ENCODE peak calls at places on chromosomes 6 and 20, in seven cellular contexts. V is GM12865; L is CD4-positive, alpha-beta memory T cell; G is transverse colon; U is IMR-90; S is ovary; M is heart left ventricle. Y is an unnamed sample.

GRCh38 chr6:143901885-143902708 is 37.8 kb downstream of the ZC2HC1B start:
- DNase-seq in G (peak; percentile 16), V (peak; percentile 85), U (peak; percentile 49), M (peak; percentile 57), L (no peak), S (peak; percentile 56), Y (no peak)

GRCh38 chr6:118620202-118620601 is 31.2 kb downstream of the CEP85L start:
- DNase-seq in U (no peak), V (no peak), L (no peak), S (no peak), M (no peak), G (no peak), Y (no peak)

GRCh38 chr6:16305246-16305725 is 66.9 kb downstream of the GMPR start:
- DNase-seq in V (peak; percentile 89), U (no peak), L (no peak), S (no peak), G (peak; percentile 31), M (no peak), Y (no peak)

GRCh38 chr20:38599410-38599882 is 2.2 kb upstream of the ARHGAP40 start:
- DNase-seq in S (no peak), L (no peak), V (no peak), U (no peak), M (peak; percentile 82), G (no peak), Y (no peak)

GRCh38 chr6:5506575-5506974 is 245.3 kb downstream of the FARS2 start:
- DNase-seq in M (no peak), S (no peak), V (peak; percentile 44), U (no peak), L (no peak), G (no peak), Y (no peak)

GRCh38 chr6:157238346-157238745 is 85.0 kb downstream of the TMEM242 start:
- DNase-seq in M (no peak), U (no peak), L (no peak), G (no peak), V (no peak), S (no peak), Y (no peak)

GRCh38 chr20:49636447-49636846 is 68.5 kb upstream of the PTGIS start:
- DNase-seq in L (no peak), S (peak; percentile 68), U (no peak), G (no peak), M (peak; percentile 87), V (no peak), Y (no peak)

GRCh38 chr6:36577298-36577697 is 16.9 kb upstream of the SRSF3 start:
- DNase-seq in V (no peak), M (no peak), U (peak; percentile 79), G (no peak), S (no peak), L (no peak), Y (no peak)

GRCh38 chr20:21511850-21512633 is 1.8 kb downstream of the NKX2-2 start:
- DNase-seq in U (no peak), G (no peak), M (no peak), L (no peak), V (no peak), S (no peak), Y (peak; percentile 64)

GRCh38 chr20:57899554-57899953 is 189.7 kb upstream of the PMEPA1 start:
- DNase-seq in L (no peak), M (no peak), G (no peak), V (no peak), U (no peak), S (no peak), Y (no peak)

GRCh38 chr6:111624391-111625098 is 18.9 kb upstream of the TRAF3IP2 start:
- DNase-seq in U (peak; percentile 31), L (no peak), G (no peak), M (no peak), S (no peak), V (no peak), Y (no peak)

GRCh38 chr20:45798935-45799642 is 7.3 kb downstream of the DNTTIP1 start:
- DNase-seq in G (peak; percentile 73), V (peak; percentile 69), U (peak; percentile 42), L (peak; percentile 60), S (peak; percentile 56), M (no peak), Y (peak; percentile 58)

GRCh38 chr6:113978084-113978675 is 7.2 kb upstream of the HDAC2 start:
- DNase-seq in G (no peak), L (no peak), U (peak; percentile 63), M (no peak), V (no peak), S (no peak), Y (no peak)

GRCh38 chr6:90256698-90257485 is 39.8 kb downstream of the BACH2 start:
- DNase-seq in V (no peak), M (no peak), G (no peak), L (peak; percentile 71), S (no peak), U (peak; percentile 90), Y (peak; percentile 4)

GRCh38 chr6:43870660-43871061 is 100.7 kb downstream of the VEGFA start:
- DNase-seq in S (no peak), G (no peak), M (no peak), L (no peak), U (peak; percentile 49), V (no peak), Y (peak; percentile 78)

GRCh38 chr6:34140075-34140474 is 5.8 kb downstream of the GRM4 start:
- DNase-seq in S (no peak), U (no peak), L (no peak), M (no peak), V (no peak), G (no peak), Y (no peak)

GRCh38 chr6:135183532-135184440 is 2.7 kb downstream of the MYB start:
- DNase-seq in G (peak; percentile 84), U (peak; percentile 28), L (peak; percentile 71), S (no peak), V (peak; percentile 95), M (no peak), Y (peak; percentile 46)

GRCh38 chr6:2254747-2255146 is 9.3 kb upstream of the GMDS start:
- DNase-seq in U (no peak), L (no peak), M (no peak), V (no peak), G (no peak), S (no peak), Y (no peak)

GRCh38 chr20:20414640-20415274 is 46.9 kb downstream of the INSM1 start:
- DNase-seq in L (no peak), G (no peak), U (no peak), V (no peak), S (no peak), M (no peak), Y (no peak)

GRCh38 chr6:56101141-56101553 is 146.2 kb downstream of the COL21A1 start:
- DNase-seq in U (peak; percentile 94), S (no peak), G (no peak), V (no peak), L (no peak), M (no peak), Y (peak; percentile 88)

DNA sequence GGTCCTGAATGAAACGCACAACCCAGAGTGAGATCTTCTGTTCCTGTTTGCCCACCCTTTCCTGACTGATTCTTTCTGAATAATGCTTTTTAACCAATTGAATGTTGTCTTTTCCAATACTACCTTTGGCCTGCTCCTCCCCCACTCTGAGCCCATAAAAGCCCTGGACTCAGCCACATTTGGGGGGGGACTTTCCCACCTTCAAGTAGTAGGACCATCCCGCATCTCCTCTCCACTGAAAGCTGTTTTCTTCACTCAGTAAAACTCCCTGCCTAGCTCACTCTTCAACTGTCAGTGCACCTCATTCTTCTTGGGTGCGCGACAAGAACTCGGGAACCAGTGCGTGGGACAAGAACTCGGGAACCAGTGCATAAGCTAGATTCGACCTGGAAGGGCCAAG is 77.9 kb downstream of the EPB41L2 start:
- DNase-seq in S (no peak), U (no peak), V (no peak), M (no peak), G (no peak), L (no peak), Y (no peak)
- H3K4me3 ChIP-seq in S (no peak overlapping the region), U (no peak overlapping the region), V (no peak overlapping the region), M (no peak overlapping the region), G (no peak overlapping the region), L (no peak overlapping the region), Y (no peak overlapping the region)

GRCh38 chr6:31614674-31615578 is at the start of gene AIF1:
- DNase-seq in V (no peak), L (no peak), U (no peak), S (no peak), G (no peak), M (no peak), Y (no peak)
- H3K4me3 ChIP-seq in V (no peak within 1 kb of the TSS), L (no peak within 1 kb of the TSS), U (no peak within 1 kb of the TSS), S (no peak within 1 kb of the TSS), G (peak within 1 kb of the TSS; percentile 29), M (peak within 1 kb of the TSS; percentile 20), Y (no peak within 1 kb of the TSS)

DNA sequence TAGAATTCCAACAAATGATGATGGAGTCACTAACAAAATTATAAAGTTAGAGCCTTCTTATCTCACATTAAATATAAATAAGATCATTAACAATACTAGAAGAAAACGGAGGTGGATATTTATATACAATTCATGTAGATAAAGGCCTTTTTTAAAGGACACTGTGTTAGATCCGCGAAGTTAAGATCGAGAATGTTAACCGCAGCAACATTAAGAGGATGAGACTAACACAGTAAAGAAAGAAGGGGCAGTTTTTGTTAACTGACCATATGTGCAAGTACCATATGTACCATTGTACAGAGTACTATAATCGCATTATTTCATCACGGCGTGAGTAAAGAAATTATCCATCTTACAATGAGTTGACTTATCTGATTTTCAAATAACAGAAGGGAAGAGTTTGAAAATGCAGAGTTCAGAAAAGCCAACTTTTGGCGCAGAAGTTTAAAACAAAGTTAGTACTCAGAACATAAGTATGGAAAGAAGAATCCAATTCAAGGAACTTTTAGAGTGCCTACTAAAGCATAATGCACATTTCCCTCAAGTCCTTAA is 1.4 kb downstream of the FBXL4 start:
- DNase-seq in M (no peak), G (no peak), V (peak; percentile 3), S (no peak), U (no peak), L (no peak), Y (no peak)
- H3K4me3 ChIP-seq in M (peak overlapping the region; percentile 81), G (peak overlapping the region; percentile 76), V (peak overlapping the region; percentile 88), S (peak overlapping the region; percentile 81), U (peak overlapping the region; percentile 84), L (peak overlapping the region; percentile 84), Y (peak overlapping the region; percentile 56)

GRCh38 chr6:42104095-42104806 is 38.2 kb downstream of the C6orf132 start:
- DNase-seq in V (peak; percentile 79), U (no peak), L (peak; percentile 73), M (peak; percentile 83), G (peak; percentile 70), S (peak; percentile 62), Y (peak; percentile 66)

GRCh38 chr6:42104807-42105713 is 37.4 kb downstream of the C6orf132 start:
- DNase-seq in V (no peak), S (no peak), M (no peak), G (no peak), L (no peak), U (no peak), Y (no peak)

GRCh38 chr6:42101186-42101657 is 41.2 kb downstream of the C6orf132 start:
- DNase-seq in V (no peak), U (peak; percentile 56), L (no peak), S (no peak), G (peak; percentile 61), M (no peak), Y (no peak)

GRCh38 chr6:42103753-42104094 is 38.7 kb downstream of the C6orf132 start:
- DNase-seq in M (no peak), L (no peak), V (no peak), U (no peak), G (no peak), S (no peak), Y (no peak)

DNA sequence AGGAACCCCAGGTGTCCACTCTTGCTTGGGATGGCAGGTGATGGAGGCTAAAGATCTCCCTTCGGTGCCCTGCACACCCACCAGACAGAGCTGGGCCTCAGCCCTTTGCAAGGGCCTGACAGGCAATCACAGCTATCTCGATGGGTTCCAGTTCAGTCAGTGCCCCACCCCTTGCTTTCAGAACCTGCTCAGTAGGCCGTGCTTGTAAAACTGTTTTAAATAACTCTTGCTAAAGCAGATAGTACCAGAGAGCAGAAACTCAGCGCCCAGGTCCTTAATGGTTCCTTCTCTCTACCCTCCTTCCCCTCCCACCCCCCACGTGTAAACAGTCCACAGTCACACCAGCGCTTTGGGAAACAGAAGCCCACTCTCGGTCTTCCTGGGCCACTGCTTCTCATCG is 39.2 kb downstream of the C6orf132 start:
- DNase-seq in U (no peak), V (no peak), M (no peak), L (no peak), G (peak; percentile 59), S (no peak), Y (no peak)
- H3K4me3 ChIP-seq in U (no peak overlapping the region), V (no peak overlapping the region), M (no peak overlapping the region), L (no peak overlapping the region), G (no peak overlapping the region), S (no peak overlapping the region), Y (no peak overlapping the region)